ENCODE peak calls at places on chromosome 17, in eight cellular contexts. U, O, A, B, Q, S, N and H are unnamed samples.

GRCh38 chr17:37541880-37542675 is 52.4 kb downstream of the DUSP14 start:
- DNase-seq in A (no peak), B (peak), Q (no peak), U (no peak), S (no peak), N (peak), O (no peak), H (no peak)

GRCh38 chr17:56896968-56897359 is 16.9 kb downstream of the TRIM25 start:
- DNase-seq in O (no peak), S (no peak), Q (no peak), B (no peak), U (no peak), A (no peak), N (no peak), H (no peak)

GRCh38 chr17:32258383-32259121 is 7.1 kb upstream of the RHBDL3 start:
- DNase-seq in S (no peak), U (peak), Q (no peak), A (no peak), N (no peak), B (no peak), O (no peak), H (no peak)

GRCh38 chr17:15341385-15341849 is at the start of gene TEKT3:
- DNase-seq in O (peak), S (no peak), A (no peak), B (peak), U (peak), Q (peak), N (peak), H (no peak)

GRCh38 chr17:5583426-5584382 is 605 bp downstream of the NLRP1 start:
- DNase-seq in B (peak), O (no peak), Q (peak), S (no peak), U (no peak), N (no peak), A (no peak), H (no peak)

GRCh38 chr17:43401293-43401692 is 2.5 kb downstream of the ARL4D start:
- DNase-seq in O (no peak), N (peak), B (peak), U (no peak), A (no peak), S (no peak), Q (peak), H (no peak)

GRCh38 chr17:67020293-67020766 is 24.0 kb upstream of the CACNG1 start:
- DNase-seq in Q (no peak), B (no peak), S (no peak), A (no peak), O (no peak), U (no peak), N (no peak), H (no peak)

GRCh38 chr17:50550661-50551432 is 3.9 kb downstream of the SPATA20 start:
- DNase-seq in A (no peak), S (no peak), N (peak), U (peak), O (peak), B (peak), Q (peak), H (peak)

GRCh38 chr17:20935740-20936139 is 107.1 kb downstream of the USP22 start:
- DNase-seq in N (peak), U (no peak), Q (no peak), O (no peak), B (peak), S (no peak), A (no peak), H (peak)

GRCh38 chr17:66724581-66725341 is 110.2 kb upstream of the CACNG5 start:
- DNase-seq in N (no peak), U (no peak), Q (no peak), B (peak), O (peak), S (no peak), A (no peak), H (no peak)

GRCh38 chr17:56174421-56174820 is 21.1 kb downstream of the ANKFN1 start:
- DNase-seq in A (no peak), Q (no peak), N (no peak), B (no peak), U (no peak), O (no peak), S (no peak), H (no peak)

GRCh38 chr17:6901086-6901485 is 69.6 kb upstream of the TEKT1 start:
- DNase-seq in S (no peak), O (no peak), B (no peak), U (no peak), A (no peak), Q (no peak), N (no peak), H (no peak)

GRCh38 chr17:44219126-44219635 is 294 bp downstream of the UBTF start:
- DNase-seq in N (no peak), O (peak), S (peak), U (peak), B (peak), Q (peak), A (no peak), H (no peak)

GRCh38 chr17:51852603-51853002 is 305.9 kb downstream of the CA10 start:
- DNase-seq in O (peak), N (no peak), S (no peak), U (no peak), A (no peak), Q (no peak), B (no peak), H (no peak)

GRCh38 chr17:4142107-4142900 is 526 bp downstream of the ZZEF1 start:
- DNase-seq in Q (peak), N (peak), O (no peak), B (peak), S (no peak), A (no peak), U (no peak), H (no peak)

GRCh38 chr17:63349478-63350000 is 96.6 kb downstream of the CYB561 start:
- DNase-seq in N (peak), B (peak), Q (no peak), U (no peak), A (no peak), S (no peak), O (no peak), H (no peak)

GRCh38 chr17:76569607-76570279 is 15.9 kb downstream of the ST6GALNAC2 start:
- DNase-seq in U (peak), N (no peak), O (no peak), A (no peak), Q (no peak), S (no peak), B (no peak), H (no peak)

GRCh38 chr17:57110152-57110542 is 25.1 kb downstream of the AKAP1 start:
- DNase-seq in N (no peak), O (no peak), B (no peak), U (no peak), S (no peak), A (no peak), Q (peak), H (no peak)

GRCh38 chr17:2837147-2837561 is 40.9 kb downstream of the RAP1GAP2 start:
- DNase-seq in S (peak), B (no peak), O (no peak), U (no peak), Q (no peak), A (no peak), N (no peak), H (no peak)

GRCh38 chr17:3722716-3723115 is 987 bp upstream of the HASPIN start:
- DNase-seq in U (no peak), S (no peak), N (no peak), A (no peak), O (no peak), B (peak), Q (no peak), H (no peak)

GRCh38 chr17:60229189-60229802 is 79.5 kb downstream of the CA4 start:
- DNase-seq in N (peak), O (peak), B (peak), S (no peak), Q (no peak), A (no peak), U (no peak), H (no peak)

GRCh38 chr17:78307887-78308633 is 51.8 kb downstream of the SOCS3 start:
- DNase-seq in O (no peak), N (no peak), U (no peak), B (no peak), A (no peak), S (no peak), Q (no peak), H (no peak)

GRCh38 chr17:21291862-21292261 is 7.4 kb downstream of the MAP2K3 start:
- DNase-seq in B (no peak), A (no peak), O (no peak), U (no peak), Q (no peak), N (no peak), S (no peak), H (no peak)

GRCh38 chr17:79785017-79785899 is 7.3 kb downstream of the CBX2 start:
- DNase-seq in B (no peak), A (no peak), S (no peak), U (no peak), Q (no peak), O (no peak), N (no peak), H (no peak)

GRCh38 chr17:73365934-73366623 is 54.3 kb upstream of the CDC42EP4 start:
- DNase-seq in U (no peak), N (no peak), A (no peak), Q (no peak), S (no peak), B (no peak), O (no peak), H (no peak)

GRCh38 chr17:67506966-67507365 is 129.9 kb downstream of the PITPNC1 start:
- DNase-seq in S (no peak), B (peak), A (no peak), U (no peak), O (no peak), Q (no peak), N (peak), H (no peak)

GRCh38 chr17:9356488-9356911 is 219.1 kb downstream of the STX8 start:
- DNase-seq in B (no peak), S (no peak), Q (peak), O (no peak), N (no peak), U (peak), A (no peak), H (no peak)

GRCh38 chr17:18980682-18981384 is 23.7 kb downstream of the FAM83G start:
- DNase-seq in B (peak), S (no peak), Q (no peak), N (peak), A (no peak), O (no peak), U (no peak), H (no peak)

GRCh38 chr17:17313350-17313991 is 10.3 kb downstream of the NT5M start:
- DNase-seq in Q (no peak), B (no peak), N (no peak), O (peak), A (no peak), U (no peak), S (peak), H (peak)

GRCh38 chr17:78359216-78359935 is 501 bp downstream of the SOCS3 start:
- DNase-seq in B (no peak), N (no peak), U (no peak), S (peak), O (peak), A (no peak), Q (no peak), H (peak)

GRCh38 chr17:3556239-3556904 is 1.2 kb downstream of the TRPV3 start:
- DNase-seq in Q (no peak), U (no peak), A (no peak), S (no peak), B (no peak), O (no peak), N (no peak), H (no peak)